ENCODE peak calls at places on chromosomes 12 and 14, in five cellular contexts. W is mesenchymal stem cell, S is H1, O is H9, P is trophoblast cell. G is an unnamed sample.

GRCh38 chr14:33545696-33546095 is 405.2 kb downstream of the EGLN3 start:
- DNase-seq in W (no peak), S (no peak), O (no peak), P (no peak), G (no peak)

GRCh38 chr12:64650762-64651161 is 40.5 kb downstream of the RASSF3 start:
- DNase-seq in W (peak), S (no peak), O (no peak), P (no peak), G (no peak)

GRCh38 chr14:50233335-50234250 is 2.2 kb upstream of the SOS2 start:
- DNase-seq in W (no peak), S (no peak), O (no peak), P (peak), G (no peak)

GRCh38 chr14:34059925-34060746 is 109.3 kb upstream of the EGLN3 start:
- DNase-seq in W (peak), S (no peak), O (peak), P (peak), G (peak)

GRCh38 chr12:94545937-94546771 is 86.5 kb upstream of the CEP83 start:
- DNase-seq in W (peak), S (peak), O (peak), P (peak), G (peak)

GRCh38 chr14:65462411-65462810 is 49.9 kb downstream of the FUT8 start:
- DNase-seq in W (no peak), S (no peak), O (no peak), P (no peak), G (no peak)

GRCh38 chr12:80846930-80847329 is 90.8 kb downstream of the LIN7A start:
- DNase-seq in W (no peak), S (no peak), O (no peak), P (no peak), G (no peak)

GRCh38 chr12:89033062-89033461 is 319.2 kb downstream of the DUSP6 start:
- DNase-seq in W (no peak), S (no peak), O (no peak), P (no peak), G (no peak)

GRCh38 chr12:77062846-77063461 is 2.4 kb downstream of the E2F7 start:
- DNase-seq in W (peak), S (no peak), O (no peak), P (peak), G (no peak)

GRCh38 chr12:15116073-15116472 is 105.1 kb downstream of the RERG start:
- DNase-seq in W (no peak), S (no peak), O (no peak), P (no peak), G (peak)

GRCh38 chr14:65993103-65993502 is 493.1 kb upstream of the CCDC196 start:
- DNase-seq in W (no peak), S (no peak), O (no peak), P (no peak), G (no peak)

GRCh38 chr12:72346331-72346944 is 74.3 kb downstream of the TRHDE start:
- DNase-seq in W (peak), S (peak), O (peak), P (peak), G (peak)

GRCh38 chr12:57069522-57069921 is 9.1 kb downstream of the NEMP1 start:
- DNase-seq in W (peak), S (no peak), O (peak), P (peak), G (peak)

GRCh38 chr12:51548241-51548640 is 42.8 kb upstream of the SCN8A start:
- DNase-seq in W (no peak), S (no peak), O (no peak), P (no peak), G (no peak)

GRCh38 chr14:81940636-81941035 is 407.0 kb upstream of the SEL1L start:
- DNase-seq in W (no peak), S (no peak), O (no peak), P (no peak), G (no peak)

GRCh38 chr12:29665107-29665506 is 118.6 kb downstream of the TMTC1 start:
- DNase-seq in W (no peak), S (no peak), O (no peak), P (no peak), G (no peak)

GRCh38 chr14:49303952-49304516 is 282.1 kb downstream of the RPS29 start:
- DNase-seq in W (peak), S (no peak), O (peak), P (peak), G (peak)

GRCh38 chr14:102811254-102811963 is 34.2 kb downstream of the TRAF3 start:
- DNase-seq in W (no peak), S (no peak), O (no peak), P (peak), G (no peak)

DNA sequence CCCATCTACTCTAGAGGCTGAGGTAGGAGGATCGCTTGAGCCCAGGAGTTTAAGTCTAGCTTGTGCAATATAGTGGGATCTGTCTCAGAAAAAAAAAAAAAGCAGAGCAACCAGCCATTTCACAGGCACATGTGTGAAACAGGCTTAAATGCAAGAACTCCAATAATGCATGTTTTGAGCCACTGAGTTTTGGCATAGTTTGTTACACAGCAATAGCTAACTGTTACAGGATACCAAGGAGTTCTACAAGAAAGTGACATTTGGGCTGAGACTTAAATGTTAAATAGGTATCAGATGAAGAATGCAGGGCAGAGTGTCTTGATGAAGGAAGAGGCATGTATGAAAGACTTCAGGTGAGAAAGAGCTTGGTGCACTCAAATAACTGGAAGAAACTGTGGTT is 240.0 kb upstream of the FOXN3 start:
- DNase-seq in W (no peak), S (no peak), O (no peak), P (no peak), G (no peak)
- H2BK12ac ChIP-seq in W (no peak), S (no peak), O (no peak), P (no peak), G (no peak)

DNA sequence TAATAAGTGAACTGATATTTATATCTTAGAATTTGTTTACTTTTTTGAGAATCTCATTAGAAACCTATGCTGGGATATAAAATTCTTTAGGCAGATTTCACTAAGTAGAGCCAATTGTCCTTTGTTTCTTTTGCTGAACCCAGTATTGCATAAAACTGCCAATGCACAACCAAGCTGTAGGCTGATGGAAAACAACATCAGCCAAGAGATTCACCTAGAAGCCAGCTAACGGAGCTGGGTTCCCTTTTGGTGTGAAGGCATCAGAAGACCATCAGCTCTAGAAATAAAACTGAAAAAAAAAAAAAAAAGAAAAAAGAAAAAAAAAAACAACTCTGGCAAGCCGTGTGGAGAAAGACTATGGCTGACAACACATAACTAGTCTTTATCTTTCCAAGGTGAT is 328.1 kb upstream of the PDE3A start:
- DNase-seq in W (no peak), S (no peak), O (no peak), P (no peak), G (no peak)
- H3K27ac ChIP-seq in W (no peak), S (no peak), O (no peak), P (no peak), G (no peak)

DNA sequence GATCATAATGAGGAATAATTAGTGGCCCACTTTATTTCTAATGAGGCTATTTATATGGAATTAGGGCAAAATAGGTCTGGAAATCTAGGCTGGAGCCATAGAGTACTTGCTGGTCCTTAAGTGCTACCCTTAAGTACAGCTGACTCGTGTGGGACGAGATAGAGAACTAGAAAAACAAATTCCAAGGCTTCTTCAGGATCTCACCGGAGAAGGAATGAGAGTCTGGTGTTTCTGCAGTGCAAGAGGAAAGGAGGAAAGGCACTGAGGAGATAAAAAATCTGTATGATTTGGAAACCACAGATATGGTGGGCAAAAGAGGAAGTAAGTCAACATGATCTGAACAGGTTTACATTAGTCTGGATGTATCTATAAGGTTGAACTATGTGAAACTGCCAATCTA is 134.3 kb upstream of the SOX5 start:
- DNase-seq in W (no peak), S (no peak), O (no peak), P (no peak), G (no peak)
- H4K8ac ChIP-seq in W (no peak), S (no peak), O (no peak), P (no peak), G (no peak)

GRCh38 chr12:3683670-3684069 is 69.2 kb downstream of the CRACR2A start:
- DNase-seq in W (peak), S (no peak), O (no peak), P (no peak), G (no peak)

GRCh38 chr12:3679831-3680230 is 73.1 kb downstream of the CRACR2A start:
- DNase-seq in W (no peak), S (no peak), O (no peak), P (no peak), G (no peak)

GRCh38 chr12:3681595-3681921 is 71.4 kb downstream of the CRACR2A start:
- DNase-seq in W (no peak), S (no peak), O (no peak), P (no peak), G (no peak)

GRCh38 chr12:3677609-3678008 is 75.3 kb downstream of the CRACR2A start:
- DNase-seq in W (no peak), S (no peak), O (no peak), P (no peak), G (no peak)

DNA sequence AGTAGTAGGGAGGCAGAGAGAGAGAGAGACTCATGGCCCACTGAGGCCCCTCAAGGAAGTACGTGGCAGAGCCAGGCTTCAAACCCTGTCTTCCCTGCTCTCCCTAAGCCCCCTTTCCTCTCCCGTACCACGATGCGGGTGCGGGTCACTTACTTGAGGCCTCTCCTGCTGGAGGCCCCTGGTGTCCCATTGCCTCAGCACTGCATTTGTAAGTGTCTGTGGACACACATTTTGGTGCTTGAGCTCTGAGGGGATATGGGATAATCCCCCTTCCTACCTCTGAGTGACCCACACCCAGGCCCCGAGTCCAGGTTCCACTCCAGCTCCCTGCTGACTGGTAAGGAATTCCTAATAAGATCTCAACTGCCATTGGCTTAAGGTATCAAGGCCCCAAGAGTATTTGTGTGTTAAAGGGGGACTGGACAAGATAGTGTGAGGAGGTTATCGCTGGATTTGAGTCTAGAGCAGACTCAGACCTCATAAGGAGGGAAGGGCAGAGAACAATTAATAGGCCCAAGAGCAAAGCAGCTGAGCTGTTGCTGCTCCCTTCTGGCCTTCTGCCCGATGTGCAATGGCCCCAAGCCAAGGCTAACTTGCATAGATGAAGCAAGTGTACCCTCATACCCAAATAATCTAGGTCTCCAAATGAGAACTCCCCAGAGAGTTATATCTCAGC is 71.9 kb downstream of the CRACR2A start:
- DNase-seq in W (no peak), S (no peak), O (no peak), P (peak), G (no peak)
- H2BK12ac ChIP-seq in W (no peak), S (no peak), O (no peak), P (no peak), G (no peak)

DNA sequence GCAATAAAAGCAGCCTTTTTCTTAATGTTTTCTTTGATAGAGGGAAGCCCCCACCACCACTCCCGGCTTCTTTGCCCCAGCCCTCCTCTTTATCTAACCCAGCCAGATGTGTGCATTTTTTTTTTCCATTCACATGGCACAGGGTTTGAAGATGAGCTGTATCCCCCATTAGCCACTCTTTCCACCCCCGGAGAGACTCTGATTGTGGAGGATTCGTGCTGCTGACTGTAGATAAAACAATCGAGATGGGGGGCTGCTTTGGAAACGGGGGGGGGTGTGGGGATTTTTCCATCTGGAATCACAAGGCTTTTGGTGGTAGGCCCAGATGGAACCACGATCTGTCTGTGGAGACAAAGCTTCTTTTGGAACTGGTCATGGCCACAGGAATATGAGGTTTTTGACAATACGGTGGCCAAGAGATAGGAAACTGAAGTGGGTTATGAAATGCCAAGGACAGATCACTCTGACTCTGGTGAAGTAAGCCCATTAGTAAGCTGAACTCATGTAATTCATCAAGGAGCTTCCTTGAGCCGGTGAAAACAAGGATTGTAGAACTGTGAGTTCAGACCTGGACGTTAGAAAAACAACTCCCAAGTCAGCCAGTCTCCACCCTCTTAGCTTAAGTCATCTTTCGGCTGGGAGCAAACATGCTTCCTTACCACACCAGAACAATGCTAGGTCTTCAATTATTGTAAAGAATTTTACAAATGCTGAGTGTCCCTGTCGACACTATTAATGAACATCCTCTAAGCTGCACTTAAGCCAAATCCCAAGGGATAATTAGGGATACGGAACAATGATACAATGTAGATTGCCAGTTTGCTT is 46.0 kb upstream of the VASH1 start:
- DNase-seq in W (no peak), S (no peak), O (no peak), P (no peak), G (peak)
- H3K27ac ChIP-seq in W (no peak), S (no peak), O (no peak), P (no peak), G (peak)

GRCh38 chr12:25386823-25387134 is 136.1 kb upstream of the KRAS start:
- DNase-seq in W (no peak), S (no peak), O (no peak), P (no peak), G (no peak)
- H4K8ac ChIP-seq in W (no peak), S (no peak), O (no peak), P (no peak), G (no peak)

DNA sequence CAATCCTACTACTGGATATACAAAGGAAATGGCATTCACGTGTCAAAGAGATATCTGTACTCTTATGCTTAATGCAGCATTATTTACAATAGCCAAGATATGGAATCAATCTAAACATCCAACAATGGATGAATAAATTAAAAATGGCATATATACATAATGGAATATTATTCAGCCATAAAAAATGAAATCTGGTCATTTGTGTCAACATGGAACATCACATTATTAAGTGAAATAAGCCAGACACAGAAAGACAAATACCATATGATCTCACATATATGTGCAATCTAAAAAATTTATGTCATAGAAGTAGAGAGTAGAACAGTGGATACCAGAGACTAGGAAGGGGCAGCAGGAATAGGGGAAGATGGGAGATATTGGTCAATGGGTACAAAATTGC is 228.8 kb upstream of the TBX3 start:
- DNase-seq in W (no peak), S (no peak), O (no peak), P (no peak), G (no peak)
- H2BK12ac ChIP-seq in W (no peak), S (no peak), O (no peak), P (no peak), G (no peak)

GRCh38 chr14:36750244-36750643 is 88.6 kb downstream of the PAX9 start:
- DNase-seq in W (no peak), S (no peak), O (no peak), P (no peak), G (no peak)
- H3K27ac ChIP-seq in W (no peak), S (no peak), O (no peak), P (no peak), G (no peak)